ENCODE peak calls at places on chromosomes 16 and 17, in seven cellular contexts. P is GM12891, O is sigmoid colon, I is SK-N-MC, V is suprapubic skin, W is H1, G is HL-60. X is an unnamed sample.
A peak's percentile ranks its signal among the peaks of the same experiment; 100 is the strongest.

GRCh38 chr17:81143200-81143527 is 22.1 kb upstream of the PVALEF start:
- DNase-seq in P (no peak), O (no peak), I (no peak), V (no peak), W (no peak), G (no peak), X (no peak)

GRCh38 chr17:33233855-33234228 is 59.3 kb downstream of the ASIC2 start:
- DNase-seq in P (no peak), O (peak; percentile 82), I (no peak), V (no peak), W (no peak), G (no peak), X (peak; percentile 21)

GRCh38 chr17:57861000-57861736 is 11.3 kb upstream of the MRPS23 start:
- DNase-seq in P (no peak), O (peak; percentile 85), I (no peak), V (peak; percentile 83), W (peak; percentile 64), G (peak; percentile 97), X (peak; percentile 76)

GRCh38 chr17:48013876-48014602 is 23.6 kb downstream of the COPZ2 start:
- DNase-seq in P (no peak), O (no peak), I (no peak), V (no peak), W (no peak), G (no peak), X (no peak)

GRCh38 chr17:82943751-82944150 is 103.9 kb upstream of the ZNF750 start:
- DNase-seq in P (no peak), O (peak; percentile 52), I (no peak), V (no peak), W (no peak), G (no peak), X (no peak)

GRCh38 chr16:78460428-78460827 is 361.0 kb downstream of the WWOX start:
- DNase-seq in P (no peak), O (no peak), I (no peak), V (no peak), W (no peak), G (no peak), X (no peak)

GRCh38 chr17:65163990-65164495 is 26.9 kb downstream of the RGS9 start:
- DNase-seq in P (peak; percentile 27), O (no peak), I (no peak), V (no peak), W (no peak), G (no peak), X (peak; percentile 42)

GRCh38 chr17:27247071-27247957 is 46.6 kb upstream of the WSB1 start:
- DNase-seq in P (no peak), O (peak; percentile 87), I (no peak), V (peak; percentile 80), W (no peak), G (no peak), X (peak; percentile 81)

GRCh38 chr17:62017912-62018311 is 47.2 kb downstream of the MED13 start:
- DNase-seq in P (no peak), O (no peak), I (no peak), V (no peak), W (no peak), G (no peak), X (no peak)

GRCh38 chr16:168424-168823 is 2.6 kb downstream of the HBM start:
- DNase-seq in P (no peak), O (no peak), I (no peak), V (no peak), W (no peak), G (no peak), X (no peak)

GRCh38 chr17:83194761-83195329 is 115.4 kb downstream of the METRNL start:
- DNase-seq in P (no peak), O (peak; percentile 63), I (no peak), V (peak; percentile 77), W (no peak), G (no peak), X (no peak)

GRCh38 chr16:54649846-54650245 is 280.8 kb upstream of the IRX5 start:
- DNase-seq in P (no peak), O (no peak), I (no peak), V (no peak), W (no peak), G (no peak), X (no peak)

GRCh38 chr17:44916059-44916780 is 920 bp upstream of the GFAP start:
- DNase-seq in P (no peak), O (no peak), I (no peak), V (peak; percentile 44), W (no peak), G (no peak), X (no peak)

DNA sequence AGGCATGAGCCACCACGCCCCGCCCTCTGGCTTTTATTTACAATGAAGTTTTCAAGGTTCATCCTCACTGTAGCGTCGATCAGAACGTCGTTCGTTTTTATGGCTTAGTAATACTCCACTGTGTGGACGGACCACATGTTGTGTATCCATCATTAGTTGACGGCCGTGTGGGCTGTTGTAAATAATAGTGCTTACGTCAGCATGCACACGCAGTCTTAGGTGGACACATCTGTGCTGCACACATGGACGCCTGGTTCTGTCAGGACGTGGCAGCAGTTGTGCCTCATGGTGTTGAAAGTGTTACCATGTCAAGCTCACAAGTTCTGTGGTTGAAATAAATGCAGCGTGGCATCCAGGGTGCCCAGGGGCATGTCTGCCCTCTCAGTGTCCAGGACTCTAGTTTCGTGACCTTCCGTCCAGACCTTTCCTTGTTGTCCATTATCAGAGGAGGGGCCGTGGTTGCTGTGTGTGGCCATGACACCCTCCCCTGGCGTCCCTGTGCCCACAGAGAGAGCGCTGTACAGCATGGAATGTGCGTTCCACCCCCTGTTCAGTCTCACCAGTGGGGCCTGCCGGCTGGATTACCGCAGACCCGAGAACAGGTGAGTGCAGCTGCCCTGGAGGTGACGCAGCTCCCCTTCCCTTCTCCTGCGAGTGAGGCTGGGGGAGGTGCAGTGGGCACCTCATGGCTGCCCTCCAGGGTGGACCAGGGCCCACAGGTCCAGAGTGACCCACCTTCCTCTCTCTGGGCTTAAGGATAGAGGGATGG is 22.3 kb downstream of the TCF25 start:
- DNase-seq in P (no peak), O (no peak), I (no peak), V (no peak), W (no peak), G (no peak), X (no peak)
- TF ChIP-seq POLR2AphosphoS5 in P (no peak), O (no peak), I (no peak), V (no peak), W (no peak), G (no peak), X (no peak)

DNA sequence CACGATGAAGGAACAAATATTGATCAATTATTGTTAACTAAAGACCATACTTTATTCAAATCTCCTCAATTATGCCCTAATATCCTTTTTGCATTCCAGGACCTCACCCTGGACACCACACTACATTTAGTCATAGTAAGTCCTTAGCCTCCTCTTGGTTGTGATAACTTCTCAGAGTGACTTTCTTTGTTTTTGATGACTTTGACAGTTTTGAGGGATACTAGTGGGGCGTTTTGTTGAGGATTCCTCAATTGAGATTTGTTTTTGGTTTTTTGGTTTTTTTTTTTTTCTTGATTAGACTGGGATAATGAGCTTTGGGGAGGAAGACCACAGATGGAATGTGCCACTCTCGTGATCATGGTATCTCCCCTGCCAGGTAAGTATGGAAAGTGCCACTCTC is 105.5 kb downstream of the SOX9 start:
- DNase-seq in P (no peak), O (no peak), I (no peak), V (no peak), W (no peak), G (no peak), X (no peak)
- TF ChIP-seq POLR2AphosphoS5 in P (no peak), O (no peak), I (no peak), V (no peak), W (no peak), G (no peak), X (no peak)

DNA sequence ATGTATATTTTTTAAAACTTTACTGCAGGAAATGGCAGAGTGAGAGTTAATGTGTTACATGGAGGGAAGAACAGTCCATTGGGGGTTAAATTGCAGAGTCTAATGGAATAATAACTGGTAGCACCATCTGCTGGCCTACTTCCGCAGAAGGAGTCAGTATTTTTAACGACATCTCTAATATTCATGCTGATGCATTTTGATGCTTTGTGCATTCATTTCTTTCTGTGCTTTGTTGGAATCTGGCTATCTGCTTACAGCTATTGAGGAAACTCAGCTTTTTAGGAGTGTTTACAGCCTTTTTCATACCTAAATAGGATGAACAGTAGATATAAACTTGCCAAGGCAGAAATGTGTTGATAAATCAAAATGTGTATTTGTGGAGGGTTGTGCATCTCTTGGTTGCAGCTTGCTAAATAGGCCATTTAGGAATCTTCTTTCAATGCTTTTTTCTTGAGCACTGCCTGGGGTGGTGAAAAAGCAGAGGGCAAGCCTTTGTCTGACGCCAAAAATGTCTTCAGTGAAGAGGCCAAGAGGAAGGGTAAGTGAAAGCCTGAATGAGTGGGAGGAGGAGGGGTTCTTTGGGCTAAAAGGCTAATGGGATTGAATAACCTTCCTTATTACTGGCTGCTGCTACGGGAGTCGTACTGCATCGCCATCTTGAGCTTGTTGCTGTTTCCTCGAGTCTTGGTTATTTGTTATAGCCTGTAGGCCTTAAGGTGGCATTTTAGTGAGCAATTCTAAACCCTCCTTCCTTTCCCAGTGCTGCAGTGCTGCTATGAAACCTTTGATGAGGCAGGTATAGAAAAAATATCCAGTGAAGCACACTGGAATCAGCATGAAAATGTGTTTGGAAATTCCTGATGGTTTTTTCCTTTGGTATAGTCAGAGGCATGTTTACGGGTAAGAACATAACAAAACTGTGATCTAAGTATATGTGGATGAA is 153.3 kb downstream of the CHD9 start:
- DNase-seq in P (peak; percentile 47), O (no peak), I (peak; percentile 65), V (no peak), W (peak; percentile 53), G (peak; percentile 84), X (peak; percentile 32)
- TF ChIP-seq POLR2AphosphoS5 in P (peak; percentile 71), O (peak; percentile 49), I (no peak), V (no peak), W (peak; percentile 94), G (peak; percentile 50), X (peak; percentile 13)

DNA sequence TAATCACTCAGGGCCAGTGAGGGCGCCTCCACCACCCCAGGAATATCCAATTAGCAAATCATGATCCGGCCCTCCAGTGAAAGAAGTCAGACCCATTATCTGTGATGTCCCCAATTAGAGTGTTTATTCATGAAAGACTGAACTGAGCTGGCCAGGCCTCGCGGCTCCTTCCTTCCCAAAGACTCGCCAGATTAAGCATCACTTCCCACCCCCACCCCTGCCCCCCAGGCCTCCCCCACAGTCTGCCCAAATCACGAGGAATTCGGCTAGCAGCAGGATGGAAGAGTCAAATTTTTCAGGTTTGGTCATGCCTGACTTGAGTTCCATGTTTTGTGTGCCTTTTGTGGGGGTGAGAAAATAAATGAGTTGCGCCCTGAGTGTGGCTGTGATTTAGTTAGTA is 298.4 kb upstream of the SALL1 start:
- DNase-seq in P (no peak), O (no peak), I (no peak), V (no peak), W (no peak), G (no peak), X (no peak)
- TF ChIP-seq POLR2AphosphoS5 in P (no peak), O (no peak), I (no peak), V (no peak), W (no peak), G (no peak), X (no peak)

X was measured in transverse colon.